ENCODE peak calls at places on chromosomes 4 and X, in seven cellular contexts. M is nephron progenitor cell, I is fibroblast of the aortic adventitia, U is A549, O is uterus, A is choroid plexus epithelial cell, N is upper lobe of right lung. C is an unnamed sample.

GRCh38 chrX:70052895-70053615 is 3.3 kb upstream of the AWAT2 start:
- DNase-seq in N (no peak), M (no peak), I (no peak), U (no peak), A (no peak), O (no peak), C (no peak)

GRCh38 chr4:179843370-179843769 is 2399.8 kb upstream of the TENM3 start:
- DNase-seq in M (no peak), N (no peak), O (no peak), A (no peak), U (no peak), I (no peak), C (no peak)

GRCh38 chrX:154353172-154353843 is 21.1 kb downstream of the FLNA start:
- DNase-seq in N (peak), U (no peak), M (no peak), O (peak), A (no peak), I (no peak), C (no peak)

GRCh38 chrX:40644175-40644574 is 3.2 kb downstream of the CXorf38 start:
- DNase-seq in M (no peak), N (no peak), U (no peak), A (peak), I (peak), O (no peak), C (no peak)

GRCh38 chr4:78618426-78618825 is 66.9 kb downstream of the ANXA3 start:
- DNase-seq in U (no peak), A (peak), M (no peak), N (no peak), O (no peak), I (peak), C (no peak)

GRCh38 chr4:53905935-53906377 is 158.4 kb downstream of the CHIC2 start:
- DNase-seq in O (peak), I (peak), N (no peak), U (no peak), M (peak), A (peak), C (peak)

GRCh38 chr4:91914176-91914804 is 389.5 kb upstream of the GRID2 start:
- DNase-seq in N (no peak), U (no peak), M (no peak), O (no peak), A (no peak), I (no peak), C (no peak)

GRCh38 chr4:170872794-170873193 is 783.0 kb upstream of the AADAT start:
- DNase-seq in N (no peak), A (no peak), M (no peak), U (no peak), I (no peak), O (no peak), C (peak)

GRCh38 chr4:179195887-179196286 is 1753.7 kb upstream of the AGA start:
- DNase-seq in N (no peak), M (no peak), U (no peak), A (no peak), I (no peak), O (no peak), C (no peak)

DNA sequence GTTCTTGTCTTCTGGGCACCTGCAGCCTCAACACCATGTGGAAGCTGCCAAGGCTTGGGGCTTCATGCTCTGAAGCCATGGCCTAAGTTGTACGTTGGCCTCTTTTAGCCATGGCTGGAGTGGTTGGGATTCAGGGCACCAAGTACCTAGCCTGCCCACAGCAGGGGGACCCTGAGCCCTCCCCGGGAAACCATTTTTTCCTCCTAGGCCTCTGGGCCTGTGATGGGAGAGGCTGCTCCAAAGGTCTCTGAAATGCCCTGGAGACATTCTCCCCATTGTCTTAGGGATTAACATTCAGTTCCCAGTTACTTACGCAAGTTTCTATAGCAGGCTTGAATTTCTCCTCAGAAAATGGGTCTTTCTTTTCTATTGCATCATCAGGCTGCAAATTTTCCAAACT is 269.3 kb downstream of the NAP1L3 start:
- DNase-seq in O (no peak), A (no peak), U (no peak), M (no peak), I (no peak), N (no peak), C (no peak)
- TF ChIP-seq CTCF in O (no peak), A (no peak), U (no peak), M (no peak), I (no peak), N (no peak), C (no peak)

GRCh38 chrX:77899081-77899828 is at the start of gene COX7B:
- DNase-seq in U (peak), N (no peak), M (peak), O (peak), I (peak), A (peak), C (peak)
- TF ChIP-seq CTCF in U (peak), N (peak), M (no peak), O (no peak), I (peak), A (peak), C (peak)

DNA sequence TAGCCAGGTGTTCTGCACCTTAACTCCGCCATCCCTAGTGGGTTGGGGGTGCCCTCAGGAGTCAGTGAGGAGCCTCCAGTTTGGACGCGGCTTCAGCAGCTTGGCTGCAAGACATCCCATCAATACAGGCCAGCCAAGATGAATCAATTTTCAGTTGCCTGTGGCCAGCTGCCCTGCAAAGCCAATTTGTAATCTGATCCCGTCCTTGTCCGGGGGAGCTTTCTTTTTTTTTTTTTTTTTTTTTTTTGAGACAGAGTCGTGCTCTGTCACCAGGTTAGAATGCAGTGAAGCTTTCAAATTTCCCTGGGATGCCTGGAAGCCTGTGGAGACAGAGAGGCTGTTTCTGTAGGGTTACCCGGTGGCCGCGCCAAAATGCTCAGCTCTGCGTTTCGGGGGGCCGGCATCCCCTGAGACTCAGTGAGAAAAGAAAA is 192.5 kb downstream of the ASMT start:
- DNase-seq in O (no peak), N (no peak), U (no peak), A (peak), I (no peak), M (peak), C (no peak)
- TF ChIP-seq CTCF in O (no peak), N (no peak), U (no peak), A (no peak), I (no peak), M (no peak), C (no peak)

GRCh38 chr4:68176904-68177303 is 47.2 kb upstream of the TMPRSS11F start:
- DNase-seq in I (no peak), N (no peak), M (no peak), U (no peak), A (no peak), O (no peak), C (no peak)

GRCh38 chr4:68180858-68181531 is 51.3 kb upstream of the TMPRSS11F start:
- DNase-seq in N (no peak), M (no peak), U (peak), I (peak), O (no peak), A (peak), C (peak)

GRCh38 chr4:68176500-68176899 is 46.8 kb upstream of the TMPRSS11F start:
- DNase-seq in O (no peak), N (no peak), U (no peak), M (no peak), I (no peak), A (no peak), C (no peak)

GRCh38 chr4:68175562-68176155 is 46.0 kb upstream of the TMPRSS11F start:
- DNase-seq in I (peak), A (peak), N (no peak), O (no peak), M (peak), U (peak), C (peak)
- TF ChIP-seq CTCF in I (peak), A (peak), N (peak), O (peak), M (peak), U (peak), C (peak)

C was measured in epithelial cell of proximal tubule.